ENCODE peak calls at places on chromosomes 7 and 10, in six cellular contexts. Z, I, W, R, G and X are unnamed samples.

GRCh38 chr10:13732485-13732884 is 145.7 kb downstream of the PRPF18 start:
- ATAC-seq in Z (no peak), I (peak), W (no peak), R (no peak), G (no peak), X (no peak)

GRCh38 chr7:108263364-108263951 is 133.3 kb upstream of the LAMB4 start:
- ATAC-seq in Z (no peak), I (no peak), W (no peak), R (peak), G (no peak), X (no peak)

GRCh38 chr10:119313645-119314044 is 106.3 kb downstream of the GRK5 start:
- ATAC-seq in Z (no peak), I (peak), W (no peak), R (no peak), G (no peak), X (no peak)

GRCh38 chr10:71667374-71667750 is 52.2 kb downstream of the C10orf105 start:
- ATAC-seq in Z (no peak), I (peak), W (no peak), R (no peak), G (no peak), X (no peak)

GRCh38 chr10:50501899-50502556 is 121.7 kb downstream of the SGMS1 start:
- ATAC-seq in Z (no peak), I (peak), W (peak), R (peak), G (no peak), X (no peak)

GRCh38 chr10:43136995-43137700 is 1.1 kb upstream of the CSGALNACT2 start:
- ATAC-seq in Z (peak), I (no peak), W (no peak), R (peak), G (peak), X (no peak)

GRCh38 chr10:17564911-17565310 is 52.3 kb downstream of the HACD1 start:
- ATAC-seq in Z (no peak), I (no peak), W (no peak), R (no peak), G (no peak), X (no peak)

GRCh38 chr10:71776528-71776927 is 3.2 kb upstream of the VSIR start:
- ATAC-seq in Z (no peak), I (no peak), W (no peak), R (no peak), G (no peak), X (no peak)

GRCh38 chr7:22697322-22697859 is 29.6 kb upstream of the IL6 start:
- ATAC-seq in Z (no peak), I (no peak), W (no peak), R (no peak), G (no peak), X (no peak)

GRCh38 chr7:76515999-76516443 is 5.7 kb downstream of the UPK3B start:
- ATAC-seq in Z (peak), I (peak), W (no peak), R (peak), G (no peak), X (peak)

GRCh38 chr7:156607332-156608175 is 33.0 kb upstream of the RNF32 start:
- ATAC-seq in Z (peak), I (no peak), W (no peak), R (peak), G (peak), X (no peak)

GRCh38 chr10:58362026-58362799 is 23.0 kb upstream of the TFAM start:
- ATAC-seq in Z (no peak), I (no peak), W (no peak), R (no peak), G (no peak), X (no peak)

GRCh38 chr7:138542183-138542582 is 82.1 kb downstream of the TRIM24 start:
- ATAC-seq in Z (no peak), I (peak), W (no peak), R (no peak), G (no peak), X (no peak)

GRCh38 chr10:132036153-132036886 is 29.4 kb upstream of the JAKMIP3 start:
- ATAC-seq in Z (peak), I (no peak), W (no peak), R (peak), G (peak), X (peak)

GRCh38 chr7:129742267-129742666 is 130.7 kb downstream of the NRF1 start:
- ATAC-seq in Z (no peak), I (no peak), W (no peak), R (peak), G (no peak), X (no peak)

GRCh38 chr10:119251315-119251708 is 43.9 kb downstream of the GRK5 start:
- ATAC-seq in Z (peak), I (no peak), W (no peak), R (no peak), G (no peak), X (peak)

GRCh38 chr7:150989456-150989855 is 1.4 kb upstream of the NOS3 start:
- ATAC-seq in Z (no peak), I (no peak), W (no peak), R (no peak), G (no peak), X (no peak)

GRCh38 chr7:42946616-42946928 is 14.4 kb downstream of the MRPL32 start:
- ATAC-seq in Z (peak), I (no peak), W (no peak), R (no peak), G (peak), X (no peak)

GRCh38 chr7:150753826-150754603 is 16.8 kb downstream of the GIMAP5 start:
- ATAC-seq in Z (no peak), I (peak), W (peak), R (peak), G (no peak), X (no peak)

GRCh38 chr7:116672596-116673503 is 854 bp downstream of the MET start:
- ATAC-seq in Z (peak), I (no peak), W (peak), R (peak), G (peak), X (no peak)

GRCh38 chr10:62779487-62780248 is 24.9 kb upstream of the ADO start:
- ATAC-seq in Z (no peak), I (peak), W (no peak), R (no peak), G (no peak), X (no peak)

GRCh38 chr7:12827219-12827821 is 139.9 kb downstream of the ARL4A start:
- ATAC-seq in Z (no peak), I (no peak), W (no peak), R (no peak), G (no peak), X (no peak)

GRCh38 chr7:35630573-35630972 is 64.4 kb downstream of the HERPUD2 start:
- ATAC-seq in Z (no peak), I (no peak), W (no peak), R (no peak), G (no peak), X (peak)

GRCh38 chr7:29099896-29100847 is 46.2 kb downstream of the CPVL start:
- ATAC-seq in Z (no peak), I (no peak), W (no peak), R (no peak), G (no peak), X (peak)

GRCh38 chr7:13414661-13415105 is 574.8 kb downstream of the ETV1 start:
- ATAC-seq in Z (no peak), I (no peak), W (no peak), R (no peak), G (peak), X (no peak)

GRCh38 chr7:7251742-7252141 is 69.4 kb downstream of the C1GALT1 start:
- ATAC-seq in Z (peak), I (peak), W (no peak), R (peak), G (no peak), X (peak)

GRCh38 chr10:78535716-78536218 is 502.1 kb downstream of the RPS24 start:
- ATAC-seq in Z (no peak), I (no peak), W (no peak), R (no peak), G (no peak), X (no peak)

GRCh38 chr10:132865236-132865635 is 77.1 kb downstream of the CFAP46 start:
- ATAC-seq in Z (no peak), I (no peak), W (no peak), R (no peak), G (peak), X (no peak)

GRCh38 chr10:69571618-69572158 is 1.5 kb downstream of the NEUROG3 start:
- ATAC-seq in Z (no peak), I (no peak), W (no peak), R (peak), G (no peak), X (no peak)

GRCh38 chr7:77531038-77531437 is 6.1 kb upstream of the PTPN12 start:
- ATAC-seq in Z (no peak), I (peak), W (no peak), R (no peak), G (no peak), X (no peak)

GRCh38 chr7:23230586-23231195 is 15.9 kb upstream of the GPNMB start:
- ATAC-seq in Z (no peak), I (no peak), W (no peak), R (no peak), G (peak), X (no peak)

GRCh38 chr10:12010353-12010752 is 32.3 kb downstream of the UPF2 start:
- ATAC-seq in Z (no peak), I (no peak), W (no peak), R (no peak), G (no peak), X (no peak)

GRCh38 chr10:62457598-62457997 is 83.4 kb downstream of the ZNF365 start:
- ATAC-seq in Z (no peak), I (peak), W (no peak), R (no peak), G (no peak), X (no peak)

GRCh38 chr10:95408931-95409873 is 118.4 kb upstream of the PDLIM1 start:
- ATAC-seq in Z (peak), I (no peak), W (no peak), R (peak), G (no peak), X (peak)

GRCh38 chr7:154953006-154953684 is 49.8 kb downstream of the PAXIP1 start:
- ATAC-seq in Z (peak), I (peak), W (peak), R (peak), G (peak), X (no peak)

GRCh38 chr10:88082806-88083596 is 219.6 kb downstream of the PTEN start:
- ATAC-seq in Z (no peak), I (peak), W (no peak), R (peak), G (no peak), X (no peak)

GRCh38 chr10:120941468-120941867 is 90.3 kb downstream of the WDR11 start:
- ATAC-seq in Z (no peak), I (no peak), W (no peak), R (no peak), G (no peak), X (no peak)

GRCh38 chr7:2927592-2927991 is 83.5 kb upstream of the GNA12 start:
- ATAC-seq in Z (no peak), I (no peak), W (no peak), R (no peak), G (no peak), X (no peak)

GRCh38 chr7:23462846-23463245 is 7.4 kb downstream of the IGF2BP3 start:
- ATAC-seq in Z (no peak), I (peak), W (no peak), R (no peak), G (no peak), X (no peak)

DNA sequence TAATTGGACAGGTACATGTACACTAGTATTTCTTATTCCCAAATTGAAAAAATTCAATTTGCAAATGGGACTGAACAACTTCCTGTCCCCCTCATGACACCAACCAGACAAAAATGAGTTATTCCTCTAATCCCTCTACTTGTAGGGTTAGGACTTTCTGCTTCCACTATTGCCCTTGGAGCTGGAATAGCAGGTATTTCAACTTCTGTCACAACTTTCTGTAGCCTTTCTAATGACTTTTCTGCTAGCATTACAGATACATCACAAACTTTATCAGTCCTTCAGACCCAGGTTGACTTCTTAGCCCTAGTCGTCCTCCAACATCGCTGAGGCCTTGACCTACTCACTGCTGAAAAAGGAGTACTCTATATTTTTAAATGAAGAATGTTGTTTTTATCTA is 6.4 kb downstream of the CYP3A7 start:
- ATAC-seq in Z (no peak), I (no peak), W (no peak), R (no peak), G (no peak), X (no peak)
- TF ChIP-seq POLR2AphosphoS5 in Z (no peak), I (no peak), W (no peak), R (no peak), G (no peak), X (no peak)

GRCh38 chr10:73864229-73864628 is 10.1 kb downstream of the CAMK2G start:
- ATAC-seq in Z (no peak), I (no peak), W (no peak), R (no peak), G (no peak), X (no peak)

GRCh38 chr10:73866621-73867020 is 7.7 kb downstream of the CAMK2G start:
- ATAC-seq in Z (no peak), I (no peak), W (no peak), R (no peak), G (no peak), X (no peak)

GRCh38 chr10:73867126-73867807 is 7.1 kb downstream of the CAMK2G start:
- ATAC-seq in Z (no peak), I (no peak), W (no peak), R (peak), G (no peak), X (peak)

GRCh38 chr10:73865107-73865458 is 9.3 kb downstream of the CAMK2G start:
- ATAC-seq in Z (no peak), I (no peak), W (no peak), R (no peak), G (no peak), X (no peak)

DNA sequence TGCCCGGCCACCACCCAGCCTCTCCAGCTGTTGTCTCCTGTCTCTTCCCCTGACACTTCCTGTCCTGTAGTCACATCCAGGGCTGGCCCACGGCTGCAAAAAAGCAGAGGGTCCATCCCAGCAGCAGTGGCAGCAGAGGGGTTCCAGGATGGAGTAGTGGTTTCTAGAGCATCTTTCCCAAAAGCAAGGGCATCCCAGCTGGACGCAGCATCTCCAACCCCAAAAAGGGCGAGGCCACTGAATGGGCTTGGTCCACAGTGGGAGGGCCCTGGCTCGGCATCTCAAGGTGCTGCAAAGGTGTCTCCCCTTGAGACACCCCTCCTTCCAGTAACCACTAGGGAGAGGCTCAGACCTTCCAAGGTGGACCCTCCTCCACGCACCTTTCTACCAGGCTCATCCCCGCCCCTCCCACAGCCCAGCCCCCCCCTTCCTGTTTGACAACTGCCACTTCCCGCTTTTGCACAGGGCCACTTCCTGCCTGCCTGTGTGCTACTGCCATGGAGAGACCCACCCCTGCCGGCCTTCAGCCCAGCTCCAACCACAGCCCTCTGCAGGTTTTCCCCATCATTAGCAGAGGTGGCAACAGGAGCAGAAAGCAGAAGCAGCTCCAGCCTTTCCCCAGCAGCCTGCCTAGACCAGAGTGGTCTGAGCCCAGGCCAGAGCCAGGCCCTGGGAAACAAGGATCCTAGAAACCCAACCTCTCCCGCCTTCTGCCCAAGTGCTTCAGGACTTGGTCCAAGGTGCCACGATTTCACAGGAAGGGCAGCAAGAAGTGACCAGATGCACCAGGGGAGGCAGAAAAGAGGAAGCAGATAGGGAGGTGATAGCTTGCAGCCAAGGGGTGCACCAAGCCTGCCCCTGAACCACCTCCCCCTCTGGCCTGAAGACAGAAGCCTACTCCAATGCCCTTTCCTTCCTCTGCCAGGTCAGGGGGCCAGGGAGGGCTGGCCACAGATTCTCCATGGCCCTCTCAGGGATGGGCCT is 8.6 kb downstream of the CAMK2G start:
- ATAC-seq in Z (peak), I (peak), W (no peak), R (no peak), G (no peak), X (peak)
- TF ChIP-seq POLR2AphosphoS5 in Z (peak), I (peak), W (no peak), R (no peak), G (no peak), X (no peak)

GRCh38 chr10:114543456-114543855 is 114.6 kb downstream of the ABLIM1 start:
- ATAC-seq in Z (no peak), I (no peak), W (no peak), R (no peak), G (no peak), X (no peak)

GRCh38 chr10:114541081-114541833 is 116.8 kb downstream of the ABLIM1 start:
- ATAC-seq in Z (peak), I (peak), W (no peak), R (no peak), G (peak), X (peak)

GRCh38 chr10:114542373-114542772 is 115.7 kb downstream of the ABLIM1 start:
- ATAC-seq in Z (no peak), I (no peak), W (no peak), R (no peak), G (no peak), X (no peak)

GRCh38 chr10:114545071-114545470 is 113.0 kb downstream of the ABLIM1 start:
- ATAC-seq in Z (no peak), I (no peak), W (no peak), R (no peak), G (no peak), X (no peak)

DNA sequence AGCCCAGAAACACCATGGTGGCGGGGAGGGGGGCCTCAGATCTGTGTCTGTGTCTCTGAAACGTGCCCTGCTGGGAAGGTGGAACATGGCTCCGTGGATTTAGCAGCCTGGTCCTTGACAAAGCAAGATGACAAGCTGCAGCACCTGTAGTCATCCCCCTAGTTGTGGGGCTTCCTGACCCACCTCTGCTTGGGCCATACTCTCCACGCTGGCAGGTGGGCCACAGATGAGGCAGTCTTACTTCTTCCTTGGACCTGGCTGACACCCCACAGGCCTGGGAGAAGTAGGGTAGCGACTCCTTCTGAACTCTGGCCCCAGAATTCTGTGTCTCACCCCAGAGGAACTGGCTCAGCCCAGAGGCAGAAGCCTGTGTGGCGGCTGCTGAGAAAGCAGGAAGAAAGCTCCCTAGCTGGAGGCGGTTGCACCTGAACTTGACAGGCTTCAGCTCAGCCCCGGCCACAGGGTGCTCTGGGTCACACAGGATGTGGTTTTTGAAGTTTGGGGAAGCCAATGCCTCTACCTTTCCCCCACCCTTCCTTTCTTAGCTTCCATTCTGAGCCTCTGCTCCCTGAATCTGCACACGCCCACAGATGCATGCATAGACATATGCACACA is 113.9 kb downstream of the ABLIM1 start:
- ATAC-seq in Z (no peak), I (peak), W (no peak), R (no peak), G (no peak), X (no peak)
- TF ChIP-seq POLR2AphosphoS5 in Z (peak), I (no peak), W (no peak), R (no peak), G (no peak), X (no peak)

GRCh38 chr10:45353176-45353575 is 20.8 kb upstream of the ALOX5 start:
- ATAC-seq in Z (peak), I (peak), W (no peak), R (no peak), G (no peak), X (no peak)

GRCh38 chr10:45355494-45355893 is 18.5 kb upstream of the ALOX5 start:
- ATAC-seq in Z (peak), I (no peak), W (no peak), R (no peak), G (no peak), X (no peak)

GRCh38 chr10:45354261-45354660 is 19.8 kb upstream of the ALOX5 start:
- ATAC-seq in Z (peak), I (peak), W (no peak), R (no peak), G (no peak), X (peak)
- TF ChIP-seq POLR2AphosphoS5 in Z (peak), I (no peak), W (no peak), R (no peak), G (no peak), X (no peak)

GRCh38 chr7:50721661-50722259 is 60.9 kb downstream of the GRB10 start:
- ATAC-seq in Z (peak), I (no peak), W (no peak), R (peak), G (peak), X (no peak)
- TF ChIP-seq POLR2AphosphoS5 in Z (no peak), I (no peak), W (no peak), R (no peak), G (no peak), X (no peak)

GRCh38 chr7:136180984-136181383 is 203.8 kb upstream of the MTPN start:
- ATAC-seq in Z (no peak), I (no peak), W (no peak), R (no peak), G (no peak), X (no peak)
- TF ChIP-seq POLR2AphosphoS5 in Z (no peak), I (no peak), W (no peak), R (no peak), G (no peak), X (no peak)

DNA sequence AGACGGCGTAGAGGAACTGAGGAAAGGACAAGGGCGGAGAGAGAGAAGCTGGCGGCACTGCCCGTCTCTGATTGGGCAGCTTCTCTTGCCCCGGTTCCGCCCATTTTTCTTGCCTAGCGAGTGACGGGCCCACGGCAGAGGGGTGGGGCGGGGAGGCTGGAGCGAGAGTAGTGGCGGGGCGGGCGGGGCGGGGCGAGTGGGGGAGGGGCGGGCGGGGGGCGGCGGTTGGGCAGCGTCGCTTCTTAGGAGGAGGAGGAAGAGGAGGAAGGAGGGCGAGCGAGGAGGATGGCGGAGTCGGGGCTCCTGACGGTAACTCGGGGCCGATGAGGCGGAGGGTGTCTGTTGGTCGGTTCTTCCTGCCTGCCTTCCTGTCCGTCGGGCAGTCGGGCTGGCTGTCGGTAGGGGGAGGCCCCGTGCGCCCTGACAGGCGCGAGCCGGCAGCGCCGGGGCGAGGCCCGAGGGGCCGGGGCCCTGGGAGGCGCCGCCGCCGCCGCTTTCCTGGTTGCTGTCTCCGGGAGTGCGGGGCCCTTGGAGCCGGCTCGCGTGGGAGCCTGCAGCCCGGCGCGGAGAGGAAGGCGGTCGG is at the start of gene SHOC2:
- ATAC-seq in Z (peak), I (peak), W (peak), R (peak), G (peak), X (peak)
- TF ChIP-seq POLR2AphosphoS5 in Z (peak), I (peak), W (peak), R (peak), G (no peak), X (peak)